ENCODE peak calls at places on chromosomes 5 and 9, in five cellular contexts. N is thoracic aorta, O is lower lobe of right lung, L is A549, X is fibroblast of lung. D is an unnamed sample. For H3K4me1, the result is how much of the 10 kb centered on the place peaks cover.

GRCh38 chr9:36100532-36100931 is 36.0 kb upstream of the GLIPR2 start:
- DNase-seq in O (no peak), L (no peak), N (no peak), X (peak), D (peak)

GRCh38 chr9:131432597-131433301 is 38.9 kb downstream of the PRRC2B start:
- DNase-seq in L (no peak), O (no peak), N (no peak), X (peak), D (peak)

GRCh38 chr5:138927979-138928378 is 52.8 kb upstream of the LRRTM2 start:
- DNase-seq in X (peak), N (no peak), O (no peak), L (no peak), D (peak)

GRCh38 chr5:19564036-19564435 is 424.0 kb downstream of the CDH18 start:
- DNase-seq in N (no peak), O (no peak), L (no peak), X (peak), D (no peak)

GRCh38 chr9:134188421-134189166 is 24.2 kb upstream of the RNU6ATAC start:
- DNase-seq in N (no peak), O (no peak), X (peak), L (no peak), D (peak)

GRCh38 chr5:38793099-38793498 is 52.7 kb upstream of the OSMR start:
- DNase-seq in N (no peak), X (no peak), L (no peak), O (no peak), D (no peak)

GRCh38 chr5:103667068-103667467 is 104.5 kb upstream of the NUDT12 start:
- DNase-seq in O (no peak), X (peak), N (no peak), L (peak), D (peak)

GRCh38 chr5:75200776-75201175 is 35.9 kb downstream of the ANKRD31 start:
- DNase-seq in L (no peak), N (no peak), X (peak), O (no peak), D (no peak)

GRCh38 chr9:76115396-76115795 is 224.9 kb downstream of the PCSK5 start:
- DNase-seq in L (no peak), N (no peak), X (peak), O (no peak), D (no peak)

GRCh38 chr9:97786341-97786740 is 66.7 kb upstream of the FOXE1 start:
- DNase-seq in O (no peak), L (no peak), X (no peak), N (no peak), D (no peak)

GRCh38 chr5:68350176-68350575 is 134.6 kb downstream of the PIK3R1 start:
- DNase-seq in X (no peak), L (no peak), O (no peak), N (no peak), D (no peak)

GRCh38 chr9:88312070-88312469 is 76.2 kb upstream of the SPIN1 start:
- DNase-seq in N (no peak), L (no peak), O (no peak), X (no peak), D (no peak)

GRCh38 chr5:59956130-59956773 is 62.7 kb upstream of the PDE4D start:
- DNase-seq in O (no peak), X (no peak), N (no peak), L (no peak), D (no peak)

GRCh38 chr9:17509698-17510097 is 69.2 kb upstream of the SH3GL2 start:
- DNase-seq in O (no peak), L (no peak), N (no peak), X (peak), D (no peak)

GRCh38 chr9:114606597-114607207 is 4.4 kb upstream of the TMEM268 start:
- DNase-seq in O (no peak), L (no peak), N (no peak), X (peak), D (no peak)

GRCh38 chr9:6739218-6739617 is 18.6 kb upstream of the KDM4C start:
- DNase-seq in O (no peak), L (peak), N (no peak), X (peak), D (no peak)

GRCh38 chr9:37191403-37192089 is 71.2 kb downstream of the ZCCHC7 start:
- DNase-seq in X (no peak), N (no peak), L (no peak), O (no peak), D (no peak)

GRCh38 chr5:115179959-115180709 is 10.4 kb upstream of the TRIM36 start:
- DNase-seq in N (no peak), O (no peak), L (peak), X (peak), D (peak)

GRCh38 chr5:128085413-128085812 is 1.8 kb downstream of the SLC12A2 start:
- DNase-seq in O (no peak), X (no peak), N (no peak), L (no peak), D (no peak)

GRCh38 chr5:151892393-151892792 is 32.3 kb downstream of the GLRA1 start:
- DNase-seq in O (no peak), X (no peak), L (no peak), N (no peak), D (no peak)

GRCh38 chr9:131679261-131680020 is 60.4 kb downstream of the RAPGEF1 start:
- DNase-seq in N (no peak), L (no peak), O (no peak), X (no peak), D (no peak)

GRCh38 chr5:16178745-16179372 is 732 bp downstream of the MARCHF11 start:
- DNase-seq in N (no peak), O (peak), L (no peak), X (peak), D (peak)

GRCh38 chr5:75054110-75054930 is 2.0 kb upstream of the GCNT4 start:
- DNase-seq in L (no peak), N (no peak), O (peak), X (peak), D (peak)

GRCh38 chr9:90969021-90969675 is 167.5 kb downstream of the SYK start:
- DNase-seq in X (no peak), O (no peak), N (no peak), L (no peak), D (no peak)

GRCh38 chr5:3606121-3606831 is 10.6 kb downstream of the IRX1 start:
- DNase-seq in O (no peak), L (no peak), N (no peak), X (no peak), D (no peak)

GRCh38 chr9:127057970-127058644 is 64.3 kb downstream of the ANGPTL2 start:
- DNase-seq in N (peak), L (no peak), O (no peak), X (peak), D (no peak)

GRCh38 chr9:33924978-33925797 is 108.2 kb downstream of the UBE2R2 start:
- DNase-seq in O (no peak), N (no peak), L (peak), X (peak), D (peak)

GRCh38 chr9:11326231-11326630 is 713.4 kb upstream of the PTPRD start:
- DNase-seq in L (no peak), N (no peak), X (no peak), O (no peak), D (no peak)

GRCh38 chr5:60101561-60101960 is 208.0 kb upstream of the PDE4D start:
- DNase-seq in O (no peak), N (no peak), X (peak), L (no peak), D (no peak)

GRCh38 chr5:17255471-17256016 is 38.1 kb downstream of the BASP1 start:
- DNase-seq in O (no peak), N (no peak), X (no peak), L (no peak), D (no peak)

GRCh38 chr5:98846526-98846925 is 73.1 kb downstream of the RGMB start:
- DNase-seq in N (no peak), X (no peak), L (no peak), O (no peak), D (no peak)

DNA sequence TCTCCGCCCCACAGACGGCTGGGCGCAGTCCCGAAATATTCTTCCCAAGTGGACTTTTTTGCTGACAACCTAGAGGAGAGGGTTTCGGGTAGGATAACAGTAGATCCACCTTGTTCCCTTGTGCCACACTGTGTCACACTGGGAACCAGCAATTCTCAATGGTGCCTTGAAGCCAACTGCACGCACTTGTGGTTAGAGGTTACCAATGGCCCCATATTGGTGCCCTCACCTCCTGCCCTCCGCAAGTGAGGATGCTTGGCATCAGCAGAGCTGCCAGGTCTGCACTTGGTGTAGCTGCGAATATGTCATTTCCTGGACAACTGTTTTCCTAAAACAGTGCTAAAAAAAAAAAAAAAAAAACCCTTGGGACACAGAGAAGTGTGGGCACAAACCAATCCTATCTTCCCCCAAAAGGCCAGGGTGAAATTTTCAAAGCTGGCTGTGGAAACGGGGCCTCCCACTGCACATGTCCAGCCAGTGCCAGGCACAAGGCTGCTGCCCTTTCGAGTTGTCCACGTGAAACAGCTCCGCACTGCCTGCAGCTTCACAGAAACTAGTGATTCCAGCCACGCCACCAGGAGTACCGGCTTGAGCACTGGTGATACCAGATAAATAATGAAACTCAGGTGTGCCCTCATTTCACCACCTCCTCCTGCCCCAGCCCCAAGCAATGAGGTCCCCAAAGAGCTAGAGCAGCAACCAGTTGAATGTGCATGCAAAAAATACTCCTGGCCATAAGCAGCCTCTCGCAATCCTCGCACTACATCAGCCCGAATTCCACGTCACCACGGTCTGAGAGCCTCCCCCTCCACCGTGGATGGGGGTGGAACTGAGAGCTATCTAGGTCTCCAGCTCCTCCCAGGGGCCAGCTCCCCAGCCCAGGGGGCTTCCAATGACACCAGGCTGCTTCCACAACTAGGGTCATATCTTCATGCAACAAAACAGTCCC is 51.2 kb downstream of the USP20 start:
- DNase-seq in X (no peak), L (no peak), N (no peak), O (no peak), D (peak)
- TF ChIP-seq CTCF in X (no peak), L (no peak), N (no peak), O (no peak), D (no peak)

GRCh38 chr5:97225222-97225621 is 42.2 kb upstream of the RIOK2 start:
- DNase-seq in O (no peak), X (no peak), N (no peak), L (no peak), D (no peak)
- H3K27ac ChIP-seq in O (no peak), X (no peak), N (no peak), L (no peak), D (no peak)

DNA sequence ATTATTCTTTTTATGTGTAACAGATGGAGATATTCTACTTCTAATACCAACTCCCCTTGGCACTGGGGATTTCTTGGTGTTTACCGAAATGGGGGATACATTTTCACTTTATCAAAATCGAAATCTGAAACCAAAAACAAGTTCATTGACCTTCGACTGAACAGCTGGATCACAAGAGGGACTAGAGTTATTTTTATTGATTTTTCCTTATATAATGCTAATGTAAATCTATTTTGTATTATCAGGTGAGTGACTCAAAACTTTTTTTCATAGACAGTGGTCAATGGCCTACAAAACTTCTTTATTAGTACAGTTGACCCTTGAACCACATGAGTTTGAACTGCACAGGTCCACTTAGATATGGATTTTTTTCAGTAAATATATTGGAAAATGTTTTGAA is 10.2 kb downstream of the PKD2L2 start:
- DNase-seq in N (no peak), O (no peak), X (no peak), L (no peak), D (no peak)
- H3K4me1 ChIP-seq in N (under half), O (under half), X (under half), L (under half), D (under half)

GRCh38 chr9:124254261-124254682 is 3.5 kb upstream of the NEK6 start:
- DNase-seq in L (no peak), X (no peak), N (no peak), O (peak), D (no peak)
- TF ChIP-seq CTCF in L (no peak), X (no peak), N (no peak), O (no peak), D (no peak)

GRCh38 chr9:111483419-111483861 is 743 bp downstream of the ECPAS start:
- DNase-seq in O (no peak), X (no peak), L (no peak), N (no peak), D (peak)
- H3K27ac ChIP-seq in O (peak), X (no peak), L (peak), N (peak), D (peak)

GRCh38 chr5:168612996-168613395 is 33.8 kb upstream of the PANK3 start:
- DNase-seq in O (no peak), L (no peak), X (no peak), N (no peak), D (no peak)
- H3K4me1 ChIP-seq in O (under half), L (under half), X (under half), N (under half), D (under half)

DNA sequence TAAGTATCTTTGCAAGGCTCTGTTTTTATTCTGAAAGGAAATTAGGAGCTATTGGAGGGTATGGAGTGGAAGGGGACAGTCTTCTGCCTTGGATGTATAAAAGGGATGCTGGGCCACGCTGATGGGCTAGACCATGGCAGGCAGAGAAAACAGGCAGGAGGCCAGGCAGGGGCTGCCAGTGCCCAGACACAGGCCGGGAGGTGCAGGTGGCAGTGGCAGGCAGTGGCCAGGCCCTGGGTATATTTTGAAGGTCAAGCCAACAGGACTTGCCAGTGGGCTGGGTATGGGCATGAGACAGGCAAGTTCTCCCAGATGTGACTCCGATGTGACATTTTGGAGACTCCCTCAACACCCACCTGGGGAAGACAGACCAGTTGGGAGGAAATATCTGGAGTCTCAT is 131.9 kb downstream of the KCNIP1 start:
- DNase-seq in X (no peak), O (no peak), L (no peak), N (no peak), D (no peak)
- TF ChIP-seq CTCF in X (no peak), O (no peak), L (no peak), N (no peak), D (no peak)